ENCODE peak calls at places on chromosomes 6 and 20, in eight cellular contexts. I is cardiac fibroblast, D is progenitor cell of endocrine pancreas, O is nephron progenitor cell, C is IMR-90, G is mucosa of descending colon, A is brain microvascular endothelial cell, J is lower lobe of right lung. P is an unnamed sample.

GRCh38 chr6:108797951-108798671 is 50.1 kb upstream of the ARMC2 start:
- DNase-seq in I (no peak), D (no peak), O (no peak), C (peak), G (no peak), A (no peak), J (no peak), P (no peak)

GRCh38 chr6:79513111-79513510 is 24.1 kb downstream of the LCA5 start:
- DNase-seq in I (no peak), D (no peak), O (no peak), C (no peak), G (no peak), A (no peak), J (no peak), P (no peak)

GRCh38 chr20:44908987-44909871 is 631 bp upstream of the PABPC1L start:
- DNase-seq in I (no peak), D (no peak), O (no peak), C (no peak), G (no peak), A (no peak), J (no peak), P (no peak)

GRCh38 chr6:97068211-97068610 is 143.7 kb downstream of the KLHL32 start:
- DNase-seq in I (peak), D (no peak), O (peak), C (peak), G (no peak), A (no peak), J (no peak), P (peak)

GRCh38 chr6:3872370-3872854 is 23.2 kb downstream of the FAM50B start:
- DNase-seq in I (no peak), D (no peak), O (no peak), C (no peak), G (no peak), A (no peak), J (no peak), P (no peak)

GRCh38 chr6:43669050-43669921 is 18.3 kb downstream of the MRPS18A start:
- DNase-seq in I (peak), D (no peak), O (no peak), C (peak), G (peak), A (no peak), J (no peak), P (peak)

GRCh38 chr6:41037107-41037900 is 1.7 kb downstream of the UNC5CL start:
- DNase-seq in I (peak), D (no peak), O (no peak), C (no peak), G (no peak), A (no peak), J (no peak), P (no peak)

GRCh38 chr20:44477151-44477550 is 1.5 kb downstream of the TTPAL start:
- DNase-seq in I (no peak), D (no peak), O (no peak), C (no peak), G (no peak), A (no peak), J (no peak), P (no peak)

GRCh38 chr20:16701296-16701695 is 28.5 kb upstream of the SNRPB2 start:
- DNase-seq in I (no peak), D (no peak), O (no peak), C (no peak), G (no peak), A (no peak), J (no peak), P (no peak)

GRCh38 chr6:150494236-150494635 is 105.4 kb upstream of the PLEKHG1 start:
- DNase-seq in I (no peak), D (no peak), O (no peak), C (no peak), G (peak), A (no peak), J (no peak), P (no peak)

GRCh38 chr6:169277619-169278018 is 24.0 kb upstream of the THBS2 start:
- DNase-seq in I (no peak), D (no peak), O (no peak), C (no peak), G (no peak), A (no peak), J (no peak), P (no peak)

GRCh38 chr6:95574811-95575210 is 2.5 kb upstream of the MANEA start:
- DNase-seq in I (peak), D (no peak), O (no peak), C (peak), G (no peak), A (no peak), J (no peak), P (peak)

GRCh38 chr20:34110025-34111013 is 1.7 kb downstream of the EIF2S2 start:
- DNase-seq in I (peak), D (no peak), O (no peak), C (peak), G (no peak), A (no peak), J (no peak), P (no peak)

GRCh38 chr6:104472245-104472644 is 387.5 kb downstream of the HACE1 start:
- DNase-seq in I (no peak), D (no peak), O (no peak), C (no peak), G (no peak), A (no peak), J (no peak), P (no peak)

GRCh38 chr6:27214126-27214601 is 33.3 kb upstream of the PRSS16 start:
- DNase-seq in I (peak), D (no peak), O (peak), C (no peak), G (no peak), A (peak), J (no peak), P (no peak)

GRCh38 chr6:26483727-26484126 is 16.4 kb upstream of the BTN1A1 start:
- DNase-seq in I (no peak), D (no peak), O (no peak), C (no peak), G (no peak), A (no peak), J (no peak), P (no peak)

GRCh38 chr20:62366370-62367135 is 559 bp downstream of the LAMA5 start:
- DNase-seq in I (no peak), D (peak), O (peak), C (no peak), G (peak), A (no peak), J (peak), P (no peak)

GRCh38 chr20:25733903-25734302 is 37.2 kb upstream of the ZNF337 start:
- DNase-seq in I (no peak), D (no peak), O (no peak), C (no peak), G (no peak), A (no peak), J (no peak), P (no peak)
- TF ChIP-seq CTCF in I (no peak), D (no peak), O (no peak), C (no peak), G (no peak), A (no peak), J (no peak), P (no peak)

GRCh38 chr6:119633461-119633860 is 283.9 kb upstream of the MAN1A1 start:
- DNase-seq in I (no peak), D (no peak), O (no peak), C (no peak), G (no peak), A (no peak), J (no peak), P (no peak)

GRCh38 chr6:119628691-119629621 is 279.4 kb upstream of the MAN1A1 start:
- DNase-seq in I (no peak), D (no peak), O (no peak), C (no peak), G (no peak), A (no peak), J (no peak), P (no peak)

GRCh38 chr6:119630561-119631192 is 281.1 kb upstream of the MAN1A1 start:
- DNase-seq in I (no peak), D (no peak), O (no peak), C (no peak), G (no peak), A (no peak), J (no peak), P (no peak)

GRCh38 chr6:119626884-119627619 is 277.5 kb upstream of the MAN1A1 start:
- DNase-seq in I (no peak), D (no peak), O (no peak), C (no peak), G (no peak), A (no peak), J (no peak), P (no peak)

GRCh38 chr6:119627908-119628669 is 278.5 kb upstream of the MAN1A1 start:
- DNase-seq in I (peak), D (no peak), O (no peak), C (peak), G (no peak), A (no peak), J (no peak), P (no peak)
- TF ChIP-seq CTCF in I (no peak), D (no peak), O (no peak), C (no peak), G (no peak), A (no peak), J (no peak), P (no peak)

GRCh38 chr6:166853371-166854325 is 102.7 kb downstream of the RNASET2 start:
- DNase-seq in I (no peak), D (no peak), O (no peak), C (no peak), G (no peak), A (no peak), J (no peak), P (no peak)
- TF ChIP-seq CTCF in I (no peak), D (no peak), O (no peak), C (no peak), G (no peak), A (no peak), J (no peak), P (no peak)

GRCh38 chr6:21522773-21523490 is 70.6 kb upstream of the SOX4 start:
- DNase-seq in I (no peak), D (no peak), O (peak), C (no peak), G (no peak), A (no peak), J (no peak), P (no peak)
- TF ChIP-seq CTCF in I (no peak), D (peak), O (no peak), C (no peak), G (no peak), A (peak), J (no peak), P (no peak)

P was measured in HFFc6.